ENCODE peak calls at places on chromosomes 11 and 22, in six cellular contexts. U is K562, C is stomach, F is H9, Q is lower lobe of right lung, W is fibroblast of lung. L is an unnamed sample. For H3K4me1, the result is how much of the 10 kb centered on the place peaks cover.

GRCh38 chr11:95147364-95147905 is 57.8 kb downstream of the ENDOD1 start:
- DNase-seq in U (peak), C (no peak), F (no peak), Q (no peak), W (peak), L (peak)

GRCh38 chr11:74592441-74593362 is at the start of gene POLD3:
- DNase-seq in U (peak), C (peak), F (peak), Q (peak), W (peak), L (peak)

GRCh38 chr11:33775064-33775807 is 916 bp upstream of the FBXO3 start:
- DNase-seq in U (no peak), C (no peak), F (no peak), Q (no peak), W (no peak), L (no peak)

GRCh38 chr22:49136041-49136815 is 691.4 kb downstream of the BRD1 start:
- DNase-seq in U (no peak), C (no peak), F (no peak), Q (no peak), W (no peak), L (no peak)

GRCh38 chr11:825366-826231 is 2.1 kb upstream of the CRACR2B start:
- DNase-seq in U (no peak), C (peak), F (no peak), Q (no peak), W (no peak), L (peak)

GRCh38 chr11:119375629-119376196 is 5.8 kb downstream of the USP2 start:
- DNase-seq in U (peak), C (no peak), F (peak), Q (no peak), W (peak), L (no peak)

GRCh38 chr22:38566726-38567504 is 3.1 kb downstream of the DMC1 start:
- DNase-seq in U (no peak), C (no peak), F (no peak), Q (no peak), W (no peak), L (no peak)

GRCh38 chr11:76288166-76288978 is 82.1 kb upstream of the WNT11 start:
- DNase-seq in U (no peak), C (no peak), F (no peak), Q (no peak), W (no peak), L (peak)

GRCh38 chr11:61138940-61139339 is 22.3 kb downstream of the VPS37C start:
- DNase-seq in U (no peak), C (no peak), F (no peak), Q (no peak), W (peak), L (no peak)

GRCh38 chr22:43435851-43436535 is 24.2 kb downstream of the MPPED1 start:
- DNase-seq in U (no peak), C (peak), F (peak), Q (no peak), W (no peak), L (no peak)

GRCh38 chr11:10375280-10376048 is 70.6 kb downstream of the ADM start:
- DNase-seq in U (no peak), C (no peak), F (no peak), Q (no peak), W (peak), L (no peak)

GRCh38 chr11:100942016-100942415 is 187.6 kb downstream of the PGR start:
- DNase-seq in U (peak), C (no peak), F (no peak), Q (no peak), W (peak), L (no peak)

GRCh38 chr22:37169947-37170688 is 17.9 kb downstream of the C1QTNF6 start:
- DNase-seq in U (no peak), C (no peak), F (no peak), Q (peak), W (no peak), L (no peak)

GRCh38 chr11:115439385-115439784 is 64.8 kb downstream of the CADM1 start:
- DNase-seq in U (no peak), C (no peak), F (no peak), Q (no peak), W (peak), L (no peak)

GRCh38 chr11:22193348-22194051 is 615 bp downstream of the ANO5 start:
- DNase-seq in U (peak), C (peak), F (peak), Q (peak), W (no peak), L (peak)

GRCh38 chr11:114551060-114551459 is 8.6 kb downstream of the NXPE1 start:
- DNase-seq in U (no peak), C (no peak), F (no peak), Q (no peak), W (no peak), L (no peak)

GRCh38 chr11:620201-620600 is 4.5 kb upstream of the IRF7 start:
- DNase-seq in U (no peak), C (no peak), F (no peak), Q (no peak), W (no peak), L (no peak)

GRCh38 chr11:45163956-45164575 is 17.6 kb downstream of the PRDM11 start:
- DNase-seq in U (no peak), C (no peak), F (no peak), Q (no peak), W (no peak), L (no peak)

GRCh38 chr22:30948930-30949342 is 19.6 kb downstream of the MORC2 start:
- DNase-seq in U (no peak), C (no peak), F (no peak), Q (no peak), W (no peak), L (no peak)

GRCh38 chr11:122735031-122735430 is 79.5 kb downstream of the UBASH3B start:
- DNase-seq in U (no peak), C (no peak), F (no peak), Q (no peak), W (peak), L (no peak)

GRCh38 chr11:109378049-109378448 is 43.9 kb upstream of the C11orf87 start:
- DNase-seq in U (no peak), C (no peak), F (no peak), Q (no peak), W (no peak), L (no peak)

GRCh38 chr11:10451399-10452116 is 3.5 kb upstream of the AMPD3 start:
- DNase-seq in U (no peak), C (no peak), F (no peak), Q (no peak), W (no peak), L (no peak)

GRCh38 chr22:29216873-29217666 is 11.4 kb downstream of the EMID1 start:
- DNase-seq in U (no peak), C (no peak), F (peak), Q (no peak), W (no peak), L (no peak)

GRCh38 chr22:32932176-32932575 is 126.0 kb downstream of the SYN3 start:
- DNase-seq in U (no peak), C (no peak), F (no peak), Q (no peak), W (peak), L (no peak)

GRCh38 chr11:125262825-125263218 is 98.3 kb downstream of the PKNOX2 start:
- DNase-seq in U (no peak), C (no peak), F (peak), Q (no peak), W (no peak), L (no peak)

GRCh38 chr11:29320196-29320595 is 696.6 kb downstream of the KCNA4 start:
- DNase-seq in U (no peak), C (no peak), F (no peak), Q (no peak), W (no peak), L (no peak)

GRCh38 chr11:103016031-103016430 is 60.5 kb upstream of the MMP13 start:
- DNase-seq in U (no peak), C (no peak), F (no peak), Q (no peak), W (no peak), L (no peak)

GRCh38 chr11:58592760-58593472 is 14.1 kb downstream of the ZFP91 start:
- DNase-seq in U (no peak), C (no peak), F (no peak), Q (no peak), W (no peak), L (peak)

GRCh38 chr11:67561971-67562560 is 21.5 kb upstream of the GSTP1 start:
- DNase-seq in U (no peak), C (no peak), F (no peak), Q (no peak), W (no peak), L (no peak)

GRCh38 chr22:30023099-30023498 is 57.2 kb upstream of the HORMAD2 start:
- DNase-seq in U (no peak), C (no peak), F (no peak), Q (no peak), W (no peak), L (no peak)

GRCh38 chr11:92477686-92478085 is 253.1 kb downstream of the FAT3 start:
- DNase-seq in U (no peak), C (peak), F (no peak), Q (no peak), W (no peak), L (no peak)

GRCh38 chr11:121029153-121029552 is 5.3 kb downstream of the TBCEL start:
- DNase-seq in U (no peak), C (no peak), F (no peak), Q (no peak), W (no peak), L (no peak)

GRCh38 chr22:31977939-31978338 is 33.6 kb downstream of the YWHAH start:
- DNase-seq in U (no peak), C (no peak), F (no peak), Q (no peak), W (no peak), L (no peak)

GRCh38 chr11:71286701-71287643 is 34.6 kb upstream of the SHANK2 start:
- DNase-seq in U (no peak), C (peak), F (peak), Q (peak), W (peak), L (peak)

GRCh38 chr11:64859542-64860414 is 15.3 kb upstream of the CDC42BPG start:
- DNase-seq in U (no peak), C (no peak), F (no peak), Q (no peak), W (no peak), L (peak)

GRCh38 chr11:128491195-128491936 is 96.0 kb downstream of the ETS1 start:
- DNase-seq in U (no peak), C (no peak), F (no peak), Q (no peak), W (no peak), L (no peak)

GRCh38 chr11:128492903-128493569 is 94.3 kb downstream of the ETS1 start:
- DNase-seq in U (no peak), C (no peak), F (no peak), Q (no peak), W (no peak), L (no peak)

GRCh38 chr11:128492461-128492860 is 94.9 kb downstream of the ETS1 start:
- DNase-seq in U (no peak), C (no peak), F (no peak), Q (no peak), W (no peak), L (no peak)

GRCh38 chr11:128494418-128495332 is 92.7 kb downstream of the ETS1 start:
- DNase-seq in U (no peak), C (no peak), F (no peak), Q (no peak), W (no peak), L (no peak)

GRCh38 chr11:128493570-128493965 is 93.8 kb downstream of the ETS1 start:
- DNase-seq in U (no peak), C (no peak), F (no peak), Q (no peak), W (peak), L (no peak)
- H3K27ac ChIP-seq in U (no peak), C (peak), F (no peak), Q (peak), W (peak), L (peak)

GRCh38 chr11:65915821-65916251 is 3.0 kb downstream of the C11orf68 start:
- DNase-seq in U (peak), C (peak), F (peak), Q (peak), W (peak), L (no peak)
- H3K4me1 ChIP-seq in U (half or more), C (half or more), F (under half), Q (half or more), W (half or more), L (under half)

GRCh38 chr11:8613036-8613435 is 19.0 kb upstream of the STK33 start:
- DNase-seq in U (no peak), C (no peak), F (no peak), Q (no peak), W (no peak), L (no peak)

GRCh38 chr11:8614497-8614896 is 20.5 kb upstream of the STK33 start:
- DNase-seq in U (no peak), C (no peak), F (no peak), Q (no peak), W (no peak), L (no peak)

GRCh38 chr11:8610532-8611116 is 16.6 kb upstream of the STK33 start:
- DNase-seq in U (no peak), C (no peak), F (peak), Q (no peak), W (peak), L (no peak)

GRCh38 chr11:8615633-8616032 is 21.6 kb upstream of the STK33 start:
- DNase-seq in U (no peak), C (no peak), F (no peak), Q (no peak), W (no peak), L (no peak)

DNA sequence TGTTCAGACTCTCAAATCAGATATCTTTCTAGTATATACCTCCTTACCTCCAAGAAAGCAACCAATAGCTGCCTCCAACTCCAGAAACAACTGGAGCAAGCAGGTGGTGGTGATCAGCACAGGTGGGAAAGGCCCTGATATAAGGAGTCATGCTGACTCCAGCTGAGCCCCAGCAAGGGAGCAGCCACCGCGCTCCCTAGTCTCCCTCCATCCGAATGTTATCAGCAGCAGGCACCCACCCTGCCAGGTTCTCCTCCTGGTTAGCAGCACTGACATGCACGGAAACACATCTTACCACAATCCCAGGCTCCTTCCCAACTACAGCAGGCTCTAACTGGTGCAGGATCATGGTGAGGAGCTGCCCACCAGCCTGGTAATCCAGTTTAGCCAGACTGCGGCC is 18.5 kb upstream of the STK33 start:
- DNase-seq in U (no peak), C (no peak), F (no peak), Q (no peak), W (no peak), L (no peak)
- H3K27ac ChIP-seq in U (no peak), C (no peak), F (no peak), Q (no peak), W (no peak), L (no peak)

DNA sequence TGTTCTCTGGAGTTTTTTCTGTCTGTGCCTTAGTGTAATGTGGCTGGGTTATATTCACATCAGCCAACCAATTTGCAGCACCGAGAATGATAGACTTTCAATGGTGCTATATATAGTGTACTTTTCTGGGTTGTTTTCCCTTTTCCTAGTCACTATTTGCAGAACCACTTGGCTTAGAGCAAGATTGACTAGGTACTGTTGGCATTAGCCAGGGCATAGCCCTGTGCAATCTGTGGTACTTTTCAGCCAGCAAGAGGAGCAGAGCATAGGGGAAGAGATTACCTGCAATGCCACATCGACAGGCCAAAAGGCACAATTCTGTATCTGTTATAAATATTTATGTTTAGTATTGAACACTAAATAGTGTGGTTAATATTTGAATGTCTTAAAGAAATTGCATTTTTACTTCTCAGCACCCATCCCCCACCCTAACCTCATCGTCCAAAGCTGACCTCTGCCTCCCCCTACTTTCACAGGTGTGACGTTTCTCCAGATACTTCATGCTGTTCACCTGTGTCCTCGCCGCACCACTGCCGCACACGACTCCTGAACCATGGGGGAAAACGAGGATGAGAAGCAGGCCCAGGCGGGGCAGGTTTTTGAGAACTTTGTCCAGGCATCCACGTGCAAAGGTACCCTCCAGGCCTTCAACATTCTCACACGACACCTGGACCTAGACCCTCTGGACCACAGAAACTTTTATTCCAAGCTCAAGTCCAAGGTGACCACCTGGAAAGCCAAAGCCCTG is 51.4 kb downstream of the MICAL2 start:
- DNase-seq in U (no peak), C (no peak), F (no peak), Q (no peak), W (no peak), L (no peak)
- H3K4me1 ChIP-seq in U (under half), C (half or more), F (under half), Q (half or more), W (half or more), L (under half)

GRCh38 chr11:86923993-86924766 is 31.0 kb downstream of the FZD4 start:
- DNase-seq in U (peak), C (no peak), F (peak), Q (no peak), W (no peak), L (no peak)
- H3K27ac ChIP-seq in U (peak), C (no peak), F (peak), Q (peak), W (no peak), L (no peak)

GRCh38 chr22:19645905-19646304 is 68.4 kb upstream of the SEPTIN5 start:
- DNase-seq in U (no peak), C (no peak), F (no peak), Q (no peak), W (no peak), L (no peak)

GRCh38 chr22:19643448-19644313 is 70.6 kb upstream of the SEPTIN5 start:
- DNase-seq in U (peak), C (no peak), F (peak), Q (no peak), W (peak), L (no peak)

GRCh38 chr22:19646383-19646782 is 67.9 kb upstream of the SEPTIN5 start:
- DNase-seq in U (no peak), C (no peak), F (no peak), Q (no peak), W (no peak), L (no peak)

GRCh38 chr22:19645391-19645790 is 68.9 kb upstream of the SEPTIN5 start:
- DNase-seq in U (no peak), C (no peak), F (peak), Q (no peak), W (no peak), L (no peak)

GRCh38 chr22:19644314-19645223 is 69.7 kb upstream of the SEPTIN5 start:
- DNase-seq in U (peak), C (no peak), F (peak), Q (no peak), W (peak), L (no peak)
- H3K4me1 ChIP-seq in U (under half), C (under half), F (under half), Q (under half), W (under half), L (under half)

L was measured in small intestine.